ENCODE peak calls at places on chromosomes 12 and 14, in four cellular contexts. N is H9, F is H1, I is mesendoderm. V is an unnamed sample.

GRCh38 chr14:23537351-23538048 is 14.1 kb downstream of the ZFHX2 start:
- DNase-seq in F (peak), I (peak), N (peak), V (peak)

GRCh38 chr12:127294651-127295205 is 972.2 kb upstream of the TMEM132C start:
- DNase-seq in I (no peak), N (no peak), F (no peak), V (no peak)

GRCh38 chr12:49188205-49188915 is 520 bp downstream of the TUBA1A start:
- DNase-seq in N (peak), F (no peak), I (peak), V (peak)

GRCh38 chr12:105329926-105330282 is 587 bp upstream of the C12orf75 start:
- DNase-seq in F (no peak), I (no peak), N (no peak), V (no peak)

GRCh38 chr12:84033162-84033561 is 879.4 kb downstream of the SLC6A15 start:
- DNase-seq in I (no peak), F (no peak), N (no peak), V (no peak)

GRCh38 chr12:25558566-25558965 is 5.5 kb upstream of the LMNTD1 start:
- DNase-seq in N (no peak), F (no peak), I (no peak), V (peak)

GRCh38 chr12:93019911-93020224 is 90.8 kb upstream of the EEA1 start:
- DNase-seq in I (no peak), F (no peak), N (no peak), V (no peak)

GRCh38 chr14:50935126-50936090 is 8.9 kb downstream of the PYGL start:
- DNase-seq in N (no peak), I (no peak), F (no peak), V (no peak)

GRCh38 chr12:106227641-106228319 is 20.0 kb downstream of the CKAP4 start:
- DNase-seq in F (no peak), N (peak), I (no peak), V (no peak)

GRCh38 chr12:54587315-54587821 is 1.1 kb downstream of the PPP1R1A start:
- DNase-seq in F (no peak), I (no peak), N (no peak), V (no peak)

GRCh38 chr14:99559286-99559990 is 44.6 kb downstream of the CCDC85C start:
- DNase-seq in I (no peak), F (no peak), N (no peak), V (no peak)

GRCh38 chr14:38238332-38238731 is 17.6 kb downstream of the CLEC14A start:
- DNase-seq in I (no peak), F (no peak), N (no peak), V (peak)

GRCh38 chr14:90062852-90063539 is 1.2 kb downstream of the KCNK13 start:
- DNase-seq in I (peak), F (no peak), N (no peak), V (no peak)

GRCh38 chr14:101715209-101716076 is 46.1 kb upstream of the PPP2R5C start:
- DNase-seq in F (no peak), I (no peak), N (no peak), V (no peak)

GRCh38 chr12:98574110-98574509 is 19.4 kb upstream of the SLC25A3 start:
- DNase-seq in N (no peak), F (no peak), I (no peak), V (no peak)

GRCh38 chr14:51511265-51511664 is 140.4 kb upstream of the FRMD6 start:
- DNase-seq in N (no peak), F (no peak), I (no peak), V (peak)

GRCh38 chr14:94761348-94761998 is 8.4 kb downstream of the GSC start:
- DNase-seq in F (no peak), I (no peak), N (no peak), V (no peak)

GRCh38 chr12:30268036-30268435 is 427.6 kb downstream of the IPO8 start:
- DNase-seq in I (no peak), F (no peak), N (no peak), V (no peak)

GRCh38 chr14:49315570-49315969 is 270.6 kb downstream of the RPS29 start:
- DNase-seq in I (no peak), N (no peak), F (no peak), V (no peak)

GRCh38 chr14:58731465-58732330 is 93.9 kb downstream of the DACT1 start:
- DNase-seq in N (no peak), I (no peak), F (no peak), V (peak)

GRCh38 chr14:101020971-101021370 is 117.4 kb upstream of the RTL1 start:
- DNase-seq in N (no peak), F (no peak), I (no peak), V (no peak)

DNA sequence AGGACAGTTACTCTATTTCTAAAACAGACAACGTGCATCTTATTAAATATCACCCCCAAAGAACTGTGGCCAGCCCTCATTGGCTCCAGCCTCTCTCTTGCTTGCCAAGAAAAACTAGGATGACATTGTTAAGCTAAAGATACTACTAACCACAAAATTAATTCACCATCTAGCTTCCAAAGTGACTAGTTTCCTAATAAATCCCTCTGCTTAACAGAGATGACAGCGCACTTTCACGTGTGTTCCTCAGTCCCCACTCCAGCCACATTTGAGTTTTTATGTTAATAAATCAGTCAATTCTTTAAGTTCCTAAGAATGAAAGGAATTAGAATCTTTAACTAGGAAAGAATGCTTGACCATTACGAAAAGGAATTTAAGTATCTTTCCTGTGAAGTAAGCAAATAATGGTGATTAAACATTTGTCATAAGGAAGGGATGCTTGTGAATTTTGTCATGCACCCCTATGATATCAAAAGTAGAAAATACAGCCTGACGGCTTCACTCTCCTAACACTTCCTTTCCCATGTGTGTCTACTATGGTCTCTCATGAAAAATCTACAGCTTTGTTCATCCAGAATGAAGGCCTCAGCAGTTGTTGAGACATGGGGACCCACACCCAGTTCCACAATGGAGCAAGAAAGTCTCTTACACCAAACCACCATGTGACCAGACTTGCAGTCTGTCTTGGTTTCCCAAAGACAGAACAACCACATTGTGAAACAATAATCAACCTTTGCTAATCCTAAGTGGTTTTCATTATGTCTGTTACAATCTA is 8.1 kb downstream of the CORO1C start:
- DNase-seq in N (no peak), F (no peak), I (peak), V (peak)
- H2BK5ac ChIP-seq in N (no peak), F (no peak), I (no peak), V (peak)

GRCh38 chr14:53190938-53191337 is 37.8 kb upstream of the DDHD1 start:
- DNase-seq in F (no peak), N (no peak), I (no peak), V (peak)

GRCh38 chr14:53192023-53192422 is 38.9 kb upstream of the DDHD1 start:
- DNase-seq in F (no peak), I (no peak), N (no peak), V (no peak)

GRCh38 chr14:53183611-53184010 is 30.5 kb upstream of the DDHD1 start:
- DNase-seq in F (no peak), I (peak), N (no peak), V (no peak)

GRCh38 chr14:53186532-53186931 is 33.4 kb upstream of the DDHD1 start:
- DNase-seq in I (no peak), F (no peak), N (no peak), V (no peak)

DNA sequence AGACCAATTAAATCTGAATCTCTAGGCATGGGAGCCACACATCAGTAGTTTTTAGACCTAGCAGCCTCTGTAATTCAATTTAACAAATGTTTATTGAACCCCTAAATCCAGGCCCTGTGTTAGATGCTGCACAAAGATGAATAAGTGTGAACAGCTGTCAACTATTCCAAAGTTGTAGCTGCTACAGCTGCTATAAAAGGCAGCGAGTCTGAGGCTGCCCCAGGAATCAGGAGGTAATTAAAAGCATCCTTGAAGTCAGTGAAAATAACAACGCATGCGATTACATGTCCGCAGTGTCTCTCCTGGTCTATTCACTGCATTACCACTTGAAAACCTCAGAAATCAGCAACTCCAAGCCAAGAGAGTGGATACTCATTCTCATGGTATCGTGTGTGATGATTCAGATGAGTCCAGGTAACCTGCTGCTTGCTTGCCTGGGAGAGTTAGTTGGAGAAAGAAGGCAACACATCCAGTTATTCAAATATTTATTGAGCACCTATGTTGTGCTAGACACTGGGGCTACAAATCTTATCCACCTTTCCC is 34.9 kb upstream of the DDHD1 start:
- DNase-seq in N (no peak), I (no peak), F (no peak), V (no peak)
- H3K4me2 ChIP-seq in N (no peak), I (no peak), F (no peak), V (no peak)

GRCh38 chr14:61941421-61941805 is 179.2 kb downstream of the SNAPC1 start:
- DNase-seq in N (no peak), I (no peak), F (no peak), V (no peak)
- H3K56ac ChIP-seq in N (no peak), I (no peak), F (no peak), V (no peak)

GRCh38 chr12:122423258-122424165 is 1.0 kb upstream of the CLIP1 start:
- DNase-seq in I (peak), N (peak), F (no peak), V (peak)

GRCh38 chr12:122421263-122421814 is 1.1 kb downstream of the CLIP1 start:
- DNase-seq in N (no peak), F (no peak), I (peak), V (peak)

GRCh38 chr12:122421815-122422737 is at the start of gene CLIP1:
- DNase-seq in F (no peak), I (peak), N (peak), V (peak)

GRCh38 chr12:122422769-122423257 is 344 bp upstream of the CLIP1 start:
- DNase-seq in I (peak), F (no peak), N (peak), V (peak)

GRCh38 chr12:122420471-122421262 is 1.8 kb downstream of the CLIP1 start:
- DNase-seq in F (no peak), N (no peak), I (peak), V (no peak)
- H2BK5ac ChIP-seq in F (no peak), N (no peak), I (no peak), V (peak)

DNA sequence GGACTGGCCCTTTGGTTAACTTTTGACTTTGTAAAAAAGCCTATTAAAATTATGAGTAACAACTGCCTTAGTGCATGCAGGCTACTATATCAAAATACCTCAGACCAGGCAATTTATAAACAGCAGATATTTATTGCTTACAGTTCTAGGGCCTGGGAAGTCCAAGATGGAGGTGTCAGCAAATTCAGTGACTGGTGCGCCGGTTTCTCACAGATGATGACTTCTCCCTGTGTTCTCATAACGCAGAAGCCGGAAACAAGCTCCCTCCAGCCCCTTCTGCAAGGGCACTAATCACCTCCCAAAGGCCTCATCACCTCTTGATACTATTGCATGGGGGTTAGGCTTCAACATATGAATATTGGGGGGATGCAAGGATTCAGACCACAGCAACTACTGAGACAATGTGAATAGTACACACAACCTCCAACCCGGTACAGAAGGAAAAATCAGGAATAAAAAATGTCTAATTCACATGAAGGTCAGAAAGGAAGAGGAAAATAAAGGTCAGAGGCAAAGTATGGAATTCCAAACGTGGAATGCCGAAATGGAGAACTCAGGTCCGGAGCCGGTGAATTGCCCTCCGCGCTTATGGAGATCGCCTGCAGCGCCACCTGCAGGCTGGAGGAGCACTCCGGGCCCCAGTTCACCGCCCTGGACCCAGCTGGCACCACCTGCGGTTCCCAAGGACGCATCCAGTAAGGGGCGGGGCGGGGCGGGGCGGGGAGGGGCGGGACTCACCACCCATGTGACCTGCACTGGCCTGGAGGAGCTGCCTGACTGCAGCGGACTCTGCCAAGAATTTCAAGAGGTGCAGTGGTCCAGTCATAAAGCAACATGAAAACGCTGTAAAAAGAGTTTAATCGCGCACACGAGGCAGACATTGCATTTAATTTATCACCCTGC is 203.4 kb downstream of the KIF26A start:
- DNase-seq in F (peak), I (peak), N (peak), V (no peak)
- H3K4me2 ChIP-seq in F (peak), I (no peak), N (peak), V (no peak)

GRCh38 chr12:57552306-57552651 is 2.4 kb downstream of the KIF5A start:
- DNase-seq in I (no peak), N (no peak), F (no peak), V (no peak)
- H3K56ac ChIP-seq in I (no peak), N (no peak), F (no peak), V (no peak)

GRCh38 chr12:94594443-94594825 is 55.9 kb downstream of the TMCC3 start:
- DNase-seq in I (no peak), F (no peak), N (no peak), V (no peak)
- H2BK5ac ChIP-seq in I (no peak), F (no peak), N (no peak), V (no peak)

GRCh38 chr14:31201111-31201510 is 6.5 kb downstream of the HECTD1 start:
- DNase-seq in F (no peak), I (no peak), N (no peak), V (no peak)

GRCh38 chr14:31205681-31206535 is 1.7 kb downstream of the HECTD1 start:
- DNase-seq in F (no peak), I (peak), N (no peak), V (peak)

GRCh38 chr14:31206536-31207286 is 882 bp downstream of the HECTD1 start:
- DNase-seq in N (peak), I (peak), F (no peak), V (no peak)

GRCh38 chr14:31204593-31205534 is 2.7 kb downstream of the HECTD1 start:
- DNase-seq in F (no peak), I (no peak), N (no peak), V (no peak)

GRCh38 chr14:31203414-31203742 is 4.2 kb downstream of the HECTD1 start:
- DNase-seq in N (no peak), I (no peak), F (no peak), V (no peak)
- H3K4me2 ChIP-seq in N (no peak), I (no peak), F (no peak), V (no peak)

DNA sequence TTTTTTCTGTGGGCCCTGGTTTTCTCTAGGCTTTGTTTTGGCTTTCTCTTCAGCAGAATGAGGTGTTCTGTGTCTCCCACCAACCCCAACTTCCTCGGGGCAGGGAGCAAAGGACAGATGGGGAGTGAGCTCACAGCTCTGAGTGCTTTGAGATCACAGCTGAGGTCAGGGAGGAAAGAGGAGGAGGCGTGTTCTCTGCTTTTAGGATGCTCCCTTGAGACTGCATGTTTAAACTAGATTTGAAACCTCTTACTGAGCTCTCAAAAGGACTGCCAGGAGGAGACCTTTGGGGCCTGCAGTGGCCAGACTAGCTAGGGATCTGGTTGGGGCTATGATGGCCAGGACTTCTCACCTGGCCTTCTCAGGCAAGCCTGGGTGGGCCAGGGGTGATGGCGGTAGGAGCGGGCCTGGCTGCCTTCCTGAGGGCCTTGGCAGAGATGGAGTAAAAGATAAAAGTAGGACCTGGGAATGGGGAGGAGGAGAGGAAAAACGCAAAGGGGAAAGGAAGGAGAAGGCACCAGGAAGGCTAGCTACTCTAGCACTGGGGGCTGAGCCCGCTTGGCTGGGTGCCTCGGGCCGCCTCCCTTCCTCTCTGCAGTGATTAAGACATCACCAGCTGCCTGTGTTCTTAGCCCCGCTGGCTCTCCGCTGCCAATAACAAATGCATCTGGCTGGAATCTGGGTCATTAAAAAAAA is 141.1 kb downstream of the TSPAN9 start:
- DNase-seq in N (no peak), F (no peak), I (no peak), V (peak)
- H3K56ac ChIP-seq in N (no peak), F (no peak), I (no peak), V (no peak)

DNA sequence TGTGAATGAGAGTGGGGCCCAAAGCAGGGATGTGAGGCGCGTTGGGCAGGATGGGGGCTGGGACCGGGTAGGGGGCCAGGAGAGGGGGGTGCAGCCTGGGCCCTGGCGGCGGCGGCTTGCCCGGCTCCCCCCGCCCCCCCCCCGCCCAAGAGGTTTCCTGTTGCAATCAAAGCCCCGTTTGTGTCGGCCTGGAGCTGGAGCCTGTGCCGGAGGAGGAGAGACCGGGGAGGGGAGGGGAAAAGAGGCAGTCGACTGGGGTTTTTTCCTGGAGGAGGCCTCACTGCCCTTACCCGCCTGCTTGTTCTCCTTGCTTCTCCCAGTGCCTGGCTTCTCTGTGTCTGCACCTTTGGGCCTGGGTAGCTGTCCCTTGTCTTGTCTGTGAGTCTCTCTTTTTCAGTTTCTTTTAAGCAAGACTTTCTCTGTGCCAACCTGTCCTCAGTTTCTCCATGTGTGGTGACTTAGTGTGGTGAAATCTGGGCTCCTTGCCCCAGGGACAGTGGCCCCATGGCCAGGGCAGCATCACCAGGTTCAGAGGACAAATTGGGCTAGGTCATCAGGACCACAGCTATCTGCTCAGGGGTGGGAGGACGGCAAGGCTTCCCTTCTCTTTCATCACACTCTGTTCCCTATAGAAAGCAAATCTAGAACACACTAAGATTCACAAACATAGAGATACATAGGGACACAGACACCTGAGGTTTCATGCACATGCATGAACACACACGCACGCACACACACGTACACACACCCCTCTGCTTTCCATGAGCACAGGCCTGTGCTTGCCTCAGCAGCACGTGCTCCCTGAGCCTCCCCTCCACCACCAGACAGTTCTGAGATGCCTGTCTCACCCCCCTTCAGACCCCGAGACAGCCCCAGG is 8.4 kb downstream of the RARG start:
- DNase-seq in N (peak), F (no peak), I (peak), V (peak)
- H2BK5ac ChIP-seq in N (no peak), F (peak), I (peak), V (peak)

V was measured in IMR-90.